ENCODE peak calls at places on chromosome 1, in four cellular contexts. N, I, D and B are unnamed samples.

GRCh38 chr1:230268371-230269170 is 157.6 kb downstream of the PGBD5 start:
- DNase-seq in N (peak; percentile 90), I (peak; percentile 32), D (no peak), B (no peak)

GRCh38 chr1:182608236-182608635 is 4.0 kb upstream of the RGS16 start:
- DNase-seq in N (peak; percentile 44), I (no peak), D (no peak), B (no peak)

GRCh38 chr1:184152502-184152901 is 101.0 kb downstream of the TSEN15 start:
- DNase-seq in N (no peak), I (no peak), D (no peak), B (no peak)

GRCh38 chr1:184604152-184604900 is 150.3 kb downstream of the EDEM3 start:
- DNase-seq in N (no peak), I (no peak), D (no peak), B (no peak)

GRCh38 chr1:209190591-209191241 is 392.8 kb upstream of the CAMK1G start:
- DNase-seq in N (peak; percentile 53), I (no peak), D (no peak), B (no peak)

GRCh38 chr1:234125283-234125682 is 220.8 kb downstream of the SLC35F3 start:
- DNase-seq in N (peak; percentile 24), I (peak; percentile 11), D (no peak), B (no peak)

GRCh38 chr1:228502522-228502921 is 15.3 kb downstream of the RNF187 start:
- DNase-seq in N (no peak), I (no peak), D (no peak), B (no peak)

GRCh38 chr1:174769961-174770549 is 229.7 kb upstream of the CACYBP start:
- DNase-seq in N (peak; percentile 45), I (no peak), D (no peak), B (peak; percentile 10)

GRCh38 chr1:27562483-27563406 is 41.2 kb downstream of the AHDC1 start:
- DNase-seq in N (no peak), I (no peak), D (no peak), B (no peak)

GRCh38 chr1:211813590-211813989 is 17.0 kb downstream of the LPGAT1 start:
- DNase-seq in N (no peak), I (peak; percentile 54), D (no peak), B (peak; percentile 39)

GRCh38 chr1:77412069-77412793 is 130.4 kb downstream of the AK5 start:
- DNase-seq in N (no peak), I (no peak), D (no peak), B (no peak)

GRCh38 chr1:155777541-155777940 is 79.5 kb downstream of the GON4L start:
- DNase-seq in N (no peak), I (no peak), D (no peak), B (no peak)

GRCh38 chr1:161770250-161770649 is 4.1 kb downstream of the ATF6 start:
- DNase-seq in N (no peak), I (no peak), D (no peak), B (no peak)

GRCh38 chr1:20728371-20729154 is 3.9 kb downstream of the SH2D5 start:
- DNase-seq in N (peak; percentile 21), I (no peak), D (no peak), B (no peak)

GRCh38 chr1:172533511-172534116 is 664 bp downstream of the SUCO start:
- DNase-seq in N (peak; percentile 44), I (no peak), D (peak; percentile 32), B (no peak)

GRCh38 chr1:192724670-192725069 is 84.2 kb upstream of the RGS2 start:
- DNase-seq in N (no peak), I (no peak), D (no peak), B (peak; percentile 42)

GRCh38 chr1:57576750-57577149 is 152.9 kb upstream of the DAB1 start:
- DNase-seq in N (no peak), I (no peak), D (no peak), B (no peak)

GRCh38 chr1:157154940-157155514 is 16.8 kb upstream of the ETV3 start:
- DNase-seq in N (no peak), I (no peak), D (no peak), B (peak; percentile 27)

GRCh38 chr1:111507411-111508201 is 4.2 kb upstream of the ADORA3 start:
- DNase-seq in N (peak; percentile 57), I (no peak), D (peak; percentile 59), B (peak; percentile 31)

GRCh38 chr1:20476260-20477038 is 9.6 kb downstream of the CAMK2N1 start:
- DNase-seq in N (peak; percentile 92), I (no peak), D (no peak), B (no peak)

GRCh38 chr1:93489756-93490155 is 41.8 kb downstream of the FNBP1L start:
- DNase-seq in N (no peak), I (no peak), D (no peak), B (no peak)

GRCh38 chr1:154129392-154129970 is 25.4 kb downstream of the NUP210L start:
- DNase-seq in N (no peak), I (no peak), D (no peak), B (no peak)

GRCh38 chr1:153617677-153618076 is 1.6 kb upstream of the S100A14 start:
- DNase-seq in N (peak; percentile 82), I (no peak), D (no peak), B (no peak)

GRCh38 chr1:155037043-155037442 is 3.4 kb downstream of the DCST1 start:
- DNase-seq in N (no peak), I (no peak), D (no peak), B (no peak)

GRCh38 chr1:218496561-218496960 is 151.4 kb downstream of the TGFB2 start:
- DNase-seq in N (no peak), I (peak; percentile 87), D (no peak), B (peak; percentile 98)

GRCh38 chr1:94183197-94183815 is 54.1 kb downstream of the ARHGAP29 start:
- DNase-seq in N (no peak), I (no peak), D (no peak), B (no peak)

GRCh38 chr1:205588691-205589445 is 42.9 kb downstream of the ELK4 start:
- DNase-seq in N (no peak), I (no peak), D (no peak), B (no peak)

GRCh38 chr1:200228081-200228480 is 181.8 kb downstream of the ZNF281 start:
- DNase-seq in N (no peak), I (no peak), D (no peak), B (no peak)

GRCh38 chr1:67831850-67832513 is 1.3 kb downstream of the GNG12 start:
- DNase-seq in N (peak; percentile 75), I (peak; percentile 28), D (no peak), B (no peak)

GRCh38 chr1:151371744-151372410 is 628 bp downstream of the SELENBP1 start:
- DNase-seq in N (peak; percentile 80), I (no peak), D (no peak), B (no peak)

GRCh38 chr1:201676061-201676644 is 137.2 kb downstream of the NAV1 start:
- DNase-seq in N (no peak), I (no peak), D (no peak), B (no peak)

GRCh38 chr1:234927968-234928635 is 200.5 kb downstream of the TOMM20 start:
- DNase-seq in N (no peak), I (no peak), D (no peak), B (no peak)

GRCh38 chr1:200624679-200625335 is 4.3 kb upstream of the KIF14 start:
- DNase-seq in N (no peak), I (no peak), D (no peak), B (no peak)

GRCh38 chr1:201746156-201746555 is 82.8 kb upstream of the IPO9 start:
- DNase-seq in N (no peak), I (no peak), D (no peak), B (no peak)

GRCh38 chr1:23627065-23627464 is 64.5 kb upstream of the RPL11 start:
- DNase-seq in N (no peak), I (no peak), D (no peak), B (no peak)

GRCh38 chr1:197360068-197360467 is 92.0 kb downstream of the CRB1 start:
- DNase-seq in N (no peak), I (no peak), D (no peak), B (no peak)

GRCh38 chr1:41368801-41369200 is 7.6 kb downstream of the FOXO6 start:
- DNase-seq in N (no peak), I (no peak), D (no peak), B (no peak)

GRCh38 chr1:146007048-146007784 is 10.8 kb upstream of the TXNIP start:
- DNase-seq in N (peak; percentile 65), I (peak; percentile 25), D (no peak), B (no peak)

GRCh38 chr1:98030483-98030882 is 109.6 kb upstream of the DPYD start:
- DNase-seq in N (no peak), I (no peak), D (no peak), B (no peak)

GRCh38 chr1:54054438-54054749 is 986 bp downstream of the TCEANC2 start:
- DNase-seq in N (no peak), I (no peak), D (no peak), B (no peak)
- H3K4me3 ChIP-seq in N (peak overlapping the region; percentile 79), I (peak overlapping the region; percentile 99), D (peak overlapping the region; percentile 94), B (peak overlapping the region; percentile 92)

DNA sequence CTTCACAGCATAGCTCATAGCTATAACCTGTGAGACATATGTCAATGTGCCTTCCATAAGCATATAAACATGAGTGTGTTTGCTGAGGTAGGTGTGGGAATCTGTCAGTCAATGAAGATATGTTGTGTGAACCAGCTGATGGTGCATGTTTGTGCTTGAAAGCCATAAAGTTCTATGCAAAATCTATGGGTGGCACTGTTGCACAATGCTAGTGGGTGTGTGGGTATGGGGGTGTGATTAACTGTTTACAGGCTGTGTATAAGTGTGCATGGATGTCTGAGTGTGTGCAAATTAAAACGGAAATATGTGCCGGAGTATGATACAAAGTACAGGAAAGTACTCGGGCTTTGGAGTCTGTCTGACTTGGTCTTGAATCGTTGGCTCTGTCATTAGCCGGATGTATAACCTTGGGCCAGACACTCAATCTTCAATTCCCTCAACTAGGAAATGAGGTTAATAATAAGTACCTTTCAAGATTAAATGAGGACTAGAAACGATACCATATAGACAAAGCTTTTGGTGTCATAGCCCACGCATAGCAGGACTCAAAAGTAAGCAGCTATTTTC is 926 bp upstream of the ATP2B4 start:
- DNase-seq in N (peak; percentile 66), I (no peak), D (no peak), B (no peak)
- TF ChIP-seq CTCF in N (peak; percentile 55), I (peak; percentile 31), D (no peak), B (peak; percentile 37)

DNA sequence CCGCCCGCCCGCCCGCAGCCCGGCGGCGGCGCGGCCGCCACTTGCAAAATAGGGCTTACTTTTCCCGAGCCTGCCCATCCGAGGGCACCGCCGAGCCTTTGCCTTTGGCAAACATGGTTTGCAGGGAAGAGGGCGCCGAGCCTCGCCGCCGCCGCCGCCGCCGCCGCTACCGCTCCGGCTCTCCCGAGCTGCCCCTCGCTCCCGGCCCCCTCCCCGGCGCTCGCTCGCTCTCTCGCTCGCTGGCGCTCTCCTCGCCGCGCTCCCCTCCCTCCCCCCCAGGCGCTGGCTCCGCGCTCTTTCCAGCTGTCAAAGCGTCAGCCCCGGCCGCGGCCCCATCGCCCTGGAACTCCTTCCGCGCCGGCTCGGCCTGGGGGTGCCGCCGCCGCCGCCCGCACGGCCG is 300 bp downstream of the SSBP3 start:
- DNase-seq in N (peak; percentile 54), I (no peak), D (no peak), B (no peak)
- H3K4me3 ChIP-seq in N (no peak overlapping the region), I (peak overlapping the region; percentile 61), D (peak overlapping the region; percentile 96), B (peak overlapping the region; percentile 65)

GRCh38 chr1:12196641-12197482 is 30.1 kb downstream of the TNFRSF1B start:
- DNase-seq in N (no peak), I (no peak), D (no peak), B (no peak)
- TF ChIP-seq CTCF in N (no peak), I (no peak), D (no peak), B (peak; percentile 26)